ENCODE peak calls at places on chromosomes 4 and X, in six cellular contexts. T is stimulated activated CD4-positive, alpha-beta T cell treated with anti-CD3 and anti-CD28 coated beads, Interleukin-2, amount 100 ng/mL, for 48 hours; L is astrocyte of the spinal cord; R is B cell; E is globus pallidus; D is NCI-H510A treated with DMSO at 0.1 percent for 48 hours. X is an unnamed sample.

GRCh38 chr4:26275261-26275660 is 45.6 kb upstream of the RBPJ start:
- DNase-seq in T (no peak), L (no peak), R (no peak), E (no peak), D (no peak), X (no peak)

GRCh38 chrX:65532016-65532415 is 2.6 kb downstream of the LAS1L start:
- DNase-seq in T (no peak), L (no peak), R (no peak), E (no peak), D (no peak), X (no peak)

GRCh38 chr4:80610845-80611244 is 275.3 kb downstream of the CFAP299 start:
- DNase-seq in T (no peak), L (peak), R (peak), E (no peak), D (peak), X (peak)

GRCh38 chr4:101938836-101939235 is 148.3 kb downstream of the BANK1 start:
- DNase-seq in T (no peak), L (no peak), R (no peak), E (no peak), D (no peak), X (no peak)

GRCh38 chr4:19492611-19493010 is 759.1 kb upstream of the SLIT2 start:
- DNase-seq in T (no peak), L (no peak), R (no peak), E (no peak), D (no peak), X (no peak)

GRCh38 chr4:10841697-10842096 is 157.1 kb upstream of the CLNK start:
- DNase-seq in T (no peak), L (no peak), R (no peak), E (no peak), D (no peak), X (no peak)

GRCh38 chr4:26574563-26574962 is 9.3 kb upstream of the TBC1D19 start:
- DNase-seq in T (no peak), L (no peak), R (no peak), E (no peak), D (no peak), X (no peak)

GRCh38 chrX:40473460-40474204 is 107.1 kb upstream of the ATP6AP2 start:
- DNase-seq in T (no peak), L (no peak), R (no peak), E (no peak), D (no peak), X (no peak)

GRCh38 chr4:7423801-7424552 is 10.8 kb downstream of the PSAPL1 start:
- DNase-seq in T (no peak), L (no peak), R (no peak), E (peak), D (no peak), X (no peak)

GRCh38 chr4:37051111-37051510 is 193.4 kb upstream of the NWD2 start:
- DNase-seq in T (no peak), L (no peak), R (no peak), E (no peak), D (no peak), X (no peak)

GRCh38 chr4:134028411-134028810 is 173.2 kb downstream of the PABPC4L start:
- DNase-seq in T (no peak), L (no peak), R (no peak), E (no peak), D (no peak), X (no peak)

X was measured in GM10248.